ENCODE peak calls at places on chromosome 15, in four cellular contexts. One of them, this sample, is unnamed. For H3K27me3, the result is how much of the 10 kb centered on the place peaks cover.

GRCh38 chr15:96322401-96323249 is 7.9 kb upstream of the NR2F2 start:
- DNase-seq in mesenchymal stem cell: peak
- DNase-seq in trophoblast cell: no peak
- DNase-seq in H9: peak
- DNase-seq in this sample: peak

GRCh38 chr15:73950479-73951043 is 24.3 kb downstream of the LOXL1 start:
- DNase-seq in mesenchymal stem cell: no peak
- DNase-seq in H9: no peak
- DNase-seq in trophoblast cell: no peak
- DNase-seq in this sample: no peak

GRCh38 chr15:83436513-83437158 is 10.5 kb upstream of the SH3GL3 start:
- DNase-seq in trophoblast cell: peak
- DNase-seq in mesenchymal stem cell: peak
- DNase-seq in H9: no peak
- DNase-seq in this sample: peak

GRCh38 chr15:99452728-99453643 is 112.8 kb upstream of the MEF2A start:
- DNase-seq in trophoblast cell: peak
- DNase-seq in mesenchymal stem cell: peak
- DNase-seq in H9: no peak
- DNase-seq in this sample: no peak

GRCh38 chr15:38540516-38540915 is 24.1 kb downstream of the RASGRP1 start:
- DNase-seq in mesenchymal stem cell: no peak
- DNase-seq in trophoblast cell: no peak
- DNase-seq in H9: no peak
- DNase-seq in this sample: no peak

GRCh38 chr15:77033729-77034619 is 36.9 kb downstream of the TSPAN3 start:
- DNase-seq in H9: no peak
- DNase-seq in mesenchymal stem cell: no peak
- DNase-seq in trophoblast cell: no peak
- DNase-seq in this sample: no peak

GRCh38 chr15:83380026-83380425 is 67.1 kb upstream of the SH3GL3 start:
- DNase-seq in mesenchymal stem cell: no peak
- DNase-seq in trophoblast cell: peak
- DNase-seq in H9: no peak
- DNase-seq in this sample: no peak

GRCh38 chr15:99613887-99614642 is 48.3 kb downstream of the MEF2A start:
- DNase-seq in H9: no peak
- DNase-seq in trophoblast cell: peak
- DNase-seq in mesenchymal stem cell: peak
- DNase-seq in this sample: no peak

GRCh38 chr15:44034933-44035624 is 160.0 kb downstream of the FRMD5 start:
- DNase-seq in mesenchymal stem cell: no peak
- DNase-seq in trophoblast cell: no peak
- DNase-seq in H9: no peak
- DNase-seq in this sample: no peak

GRCh38 chr15:84625125-84625524 is 24.3 kb downstream of the ZSCAN2 start:
- DNase-seq in mesenchymal stem cell: no peak
- DNase-seq in H9: no peak
- DNase-seq in trophoblast cell: no peak
- DNase-seq in this sample: no peak

GRCh38 chr15:22980189-22981136 is at the start of gene CYFIP1:
- DNase-seq in H9: peak
- DNase-seq in trophoblast cell: peak
- DNase-seq in mesenchymal stem cell: peak
- DNase-seq in this sample: peak

GRCh38 chr15:90315276-90315982 is 36.7 kb upstream of the ZNF774 start:
- DNase-seq in trophoblast cell: peak
- DNase-seq in mesenchymal stem cell: peak
- DNase-seq in H9: no peak
- DNase-seq in this sample: no peak

DNA sequence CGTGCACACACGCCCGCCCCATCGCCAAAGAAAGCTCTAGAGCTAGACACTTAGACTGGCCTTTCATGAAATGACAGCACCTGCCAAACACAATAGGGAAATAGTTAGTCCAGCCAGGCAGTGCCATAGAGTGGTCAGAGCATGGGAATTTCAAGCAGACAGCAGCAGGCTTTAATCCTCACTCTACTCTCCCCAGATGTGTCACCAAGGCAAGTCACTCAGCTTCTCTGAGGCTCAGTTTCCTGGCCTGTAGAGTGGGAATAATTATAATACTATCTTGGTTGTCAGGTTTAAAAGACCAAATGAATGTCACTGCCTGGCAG is 59.3 kb downstream of the LIPC start:
- DNase-seq in trophoblast cell: peak
- DNase-seq in mesenchymal stem cell: no peak
- DNase-seq in H9: no peak
- DNase-seq in this sample: no peak
- H3K27me3 ChIP-seq in trophoblast cell: under half
- H3K27me3 ChIP-seq in mesenchymal stem cell: under half
- H3K27me3 ChIP-seq in H9: under half
- H3K27me3 ChIP-seq in this sample: under half

DNA sequence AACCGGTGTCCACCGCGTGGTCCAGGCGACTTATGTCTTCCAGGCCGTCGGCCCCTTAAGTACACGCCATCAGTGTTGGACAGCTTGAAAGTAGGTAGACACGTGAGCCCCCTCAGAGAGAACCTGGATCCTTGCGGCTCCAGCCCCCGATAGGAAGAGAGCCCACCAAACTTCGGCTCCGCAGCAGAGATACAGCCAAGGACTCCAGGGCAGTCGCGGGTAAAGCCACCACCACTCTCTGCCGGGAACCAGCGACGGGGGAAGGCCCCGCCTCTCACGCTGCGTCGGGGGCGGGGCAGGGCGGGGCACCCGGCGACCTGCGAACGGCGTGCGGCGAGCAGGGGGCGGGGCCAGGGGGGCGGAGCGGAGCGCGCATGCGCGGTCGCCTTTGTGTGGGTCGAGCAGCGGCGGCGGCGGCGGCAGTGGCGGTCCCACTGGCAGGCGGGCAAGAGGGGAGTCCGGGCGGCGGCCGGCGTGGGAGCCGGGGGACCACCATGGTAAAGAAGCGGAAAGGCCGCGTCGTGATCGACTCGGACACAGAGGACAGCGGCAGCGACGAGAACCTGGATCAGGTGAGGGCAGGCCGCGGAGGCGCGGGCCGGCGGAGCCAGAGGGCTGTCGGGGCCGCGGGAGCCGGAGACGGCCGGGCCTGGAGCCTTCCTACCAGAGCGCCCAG is at the start of gene RTF1:
- DNase-seq in trophoblast cell: peak
- DNase-seq in H9: peak
- DNase-seq in mesenchymal stem cell: peak
- DNase-seq in this sample: peak
- H2BK12ac ChIP-seq in trophoblast cell: no peak
- H2BK12ac ChIP-seq in H9: no peak
- H2BK12ac ChIP-seq in mesenchymal stem cell: peak
- H2BK12ac ChIP-seq in this sample: peak

GRCh38 chr15:65818927-65819562 is 27.0 kb upstream of the DENND4A start:
- DNase-seq in H9: no peak
- DNase-seq in trophoblast cell: peak
- DNase-seq in mesenchymal stem cell: peak
- DNase-seq in this sample: no peak

GRCh38 chr15:65812921-65813320 is 20.8 kb upstream of the DENND4A start:
- DNase-seq in trophoblast cell: no peak
- DNase-seq in H9: no peak
- DNase-seq in mesenchymal stem cell: no peak
- DNase-seq in this sample: no peak

GRCh38 chr15:65819563-65819960 is 27.5 kb upstream of the DENND4A start:
- DNase-seq in mesenchymal stem cell: peak
- DNase-seq in trophoblast cell: no peak
- DNase-seq in H9: no peak
- DNase-seq in this sample: no peak

GRCh38 chr15:65812467-65812866 is 20.4 kb upstream of the DENND4A start:
- DNase-seq in trophoblast cell: no peak
- DNase-seq in mesenchymal stem cell: no peak
- DNase-seq in H9: no peak
- DNase-seq in this sample: no peak

GRCh38 chr15:65816441-65816840 is 24.3 kb upstream of the DENND4A start:
- DNase-seq in trophoblast cell: no peak
- DNase-seq in H9: no peak
- DNase-seq in mesenchymal stem cell: no peak
- DNase-seq in this sample: no peak
- H3K27me3 ChIP-seq in trophoblast cell: under half
- H3K27me3 ChIP-seq in H9: under half
- H3K27me3 ChIP-seq in mesenchymal stem cell: under half
- H3K27me3 ChIP-seq in this sample: under half

DNA sequence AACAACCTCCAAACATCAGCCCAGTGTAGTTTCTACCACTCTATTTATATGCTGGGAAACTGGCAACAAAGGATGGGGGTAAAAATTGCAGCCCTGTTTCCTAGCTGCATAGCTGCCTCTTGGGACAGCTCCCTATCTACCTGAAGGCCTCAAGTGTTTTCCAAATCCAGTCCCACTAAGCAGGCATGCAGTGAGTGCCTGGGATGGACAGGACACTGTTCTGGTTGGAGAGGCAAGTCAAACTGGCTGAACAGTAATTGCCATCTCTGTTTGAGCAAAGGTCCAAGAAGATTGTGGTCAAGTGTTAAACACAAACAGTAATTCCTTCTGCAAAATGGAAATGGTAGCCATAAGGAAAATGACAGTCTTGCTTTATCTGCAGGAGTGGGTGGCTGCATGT is 125.4 kb downstream of the FMN1 start:
- DNase-seq in mesenchymal stem cell: no peak
- DNase-seq in H9: no peak
- DNase-seq in trophoblast cell: peak
- DNase-seq in this sample: no peak
- H2BK12ac ChIP-seq in mesenchymal stem cell: no peak
- H2BK12ac ChIP-seq in H9: no peak
- H2BK12ac ChIP-seq in trophoblast cell: no peak
- H2BK12ac ChIP-seq in this sample: no peak

GRCh38 chr15:75249726-75250125 is 8.4 kb upstream of the GOLGA6C start:
- DNase-seq in H9: no peak
- DNase-seq in mesenchymal stem cell: no peak
- DNase-seq in trophoblast cell: no peak
- DNase-seq in this sample: no peak
- H3K27me3 ChIP-seq in H9: under half
- H3K27me3 ChIP-seq in mesenchymal stem cell: half or more
- H3K27me3 ChIP-seq in trophoblast cell: under half
- H3K27me3 ChIP-seq in this sample: under half